ENCODE peak calls at places on chromosomes 11 and 22, in five cellular contexts. N is stomach, D is ovary, O is Peyer's patch, H is esophagus muscularis mucosa. M is an unnamed sample. For H3K4me1, the result is how much of the 10 kb centered on the place peaks cover.

GRCh38 chr22:42625416-42625815 is 10.7 kb upstream of the POLDIP3 start:
- DNase-seq in N (no peak), D (no peak), O (no peak), H (no peak), M (no peak)

GRCh38 chr11:91859666-91860065 is 365.0 kb upstream of the FAT3 start:
- DNase-seq in N (no peak), D (no peak), O (no peak), H (no peak), M (peak)

GRCh38 chr11:96257972-96258951 is 84.7 kb downstream of the MAML2 start:
- DNase-seq in N (no peak), D (no peak), O (peak), H (no peak), M (no peak)

GRCh38 chr11:32960553-32961164 is 55.0 kb upstream of the DEPDC7 start:
- DNase-seq in N (no peak), D (no peak), O (no peak), H (no peak), M (peak)

GRCh38 chr11:126357969-126358762 is 2.7 kb downstream of the ST3GAL4 start:
- DNase-seq in N (no peak), D (peak), O (no peak), H (no peak), M (no peak)

GRCh38 chr11:12560362-12560761 is 113.9 kb upstream of the TEAD1 start:
- DNase-seq in N (no peak), D (no peak), O (no peak), H (no peak), M (no peak)

GRCh38 chr22:41003041-41003440 is 51.9 kb downstream of the RBX1 start:
- DNase-seq in N (peak), D (no peak), O (no peak), H (no peak), M (no peak)

GRCh38 chr11:96196074-96196787 is 146.8 kb downstream of the MAML2 start:
- DNase-seq in N (no peak), D (no peak), O (no peak), H (no peak), M (no peak)

GRCh38 chr22:37822079-37822833 is 926 bp upstream of the GALR3 start:
- DNase-seq in N (no peak), D (no peak), O (no peak), H (no peak), M (no peak)

GRCh38 chr11:295351-296205 is 3.7 kb downstream of the IFITM5 start:
- DNase-seq in N (no peak), D (no peak), O (peak), H (no peak), M (no peak)

GRCh38 chr22:47084226-47084625 is 321.8 kb downstream of the TBC1D22A start:
- DNase-seq in N (no peak), D (no peak), O (peak), H (no peak), M (no peak)

GRCh38 chr11:70398834-70399680 is 728 bp downstream of the CTTN start:
- DNase-seq in N (peak), D (peak), O (no peak), H (no peak), M (no peak)

GRCh38 chr11:70826950-70827349 is 425.4 kb downstream of the SHANK2 start:
- DNase-seq in N (no peak), D (no peak), O (no peak), H (no peak), M (no peak)

GRCh38 chr11:33706546-33706945 is 5.9 kb upstream of the C11orf91 start:
- DNase-seq in N (no peak), D (no peak), O (no peak), H (no peak), M (no peak)

GRCh38 chr22:25213221-25213620 is 6.2 kb upstream of the CRYBB2 start:
- DNase-seq in N (no peak), D (no peak), O (no peak), H (no peak), M (no peak)

GRCh38 chr11:57514538-57515331 is 767 bp downstream of the SLC43A1 start:
- DNase-seq in N (peak), D (peak), O (peak), H (peak), M (no peak)

GRCh38 chr11:9280655-9281301 is 15.6 kb upstream of the DENND5A start:
- DNase-seq in N (peak), D (no peak), O (peak), H (no peak), M (no peak)

GRCh38 chr11:10150800-10151199 is 143.2 kb downstream of the SBF2 start:
- DNase-seq in N (no peak), D (no peak), O (no peak), H (no peak), M (no peak)

GRCh38 chr22:32723632-32724031 is 77.9 kb upstream of the TIMP3 start:
- DNase-seq in N (peak), D (peak), O (peak), H (no peak), M (peak)

GRCh38 chr11:32829157-32829679 is 509 bp upstream of the PRRG4 start:
- DNase-seq in N (no peak), D (no peak), O (no peak), H (no peak), M (peak)

GRCh38 chr11:16791494-16791961 is 53.1 kb downstream of the C11orf58 start:
- DNase-seq in N (no peak), D (peak), O (no peak), H (no peak), M (peak)

GRCh38 chr11:102757823-102758549 is 22.4 kb downstream of the MMP10 start:
- DNase-seq in N (no peak), D (no peak), O (no peak), H (no peak), M (peak)

GRCh38 chr11:76392889-76393288 is 11.8 kb downstream of the GVQW3 start:
- DNase-seq in N (no peak), D (no peak), O (no peak), H (no peak), M (no peak)

GRCh38 chr11:94129505-94130335 is 1.1 kb downstream of the PANX1 start:
- DNase-seq in N (no peak), D (no peak), O (peak), H (peak), M (peak)

GRCh38 chr11:21048626-21049025 is 379.2 kb downstream of the NELL1 start:
- DNase-seq in N (no peak), D (no peak), O (no peak), H (no peak), M (no peak)

GRCh38 chr11:46346886-46347636 is at the start of gene DGKZ:
- DNase-seq in N (peak), D (peak), O (peak), H (no peak), M (peak)

GRCh38 chr11:101215069-101215468 is 85.5 kb upstream of the PGR start:
- DNase-seq in N (no peak), D (no peak), O (no peak), H (no peak), M (peak)

GRCh38 chr11:3133456-3134217 is 31.5 kb downstream of the OSBPL5 start:
- DNase-seq in N (no peak), D (no peak), O (no peak), H (no peak), M (no peak)

GRCh38 chr11:123841189-123841588 is 35.0 kb upstream of the OR6M1 start:
- DNase-seq in N (no peak), D (no peak), O (no peak), H (no peak), M (no peak)

GRCh38 chr11:61630104-61630503 is 49.2 kb upstream of the SYT7 start:
- DNase-seq in N (no peak), D (no peak), O (no peak), H (no peak), M (no peak)

GRCh38 chr11:61635304-61635703 is 44.9 kb upstream of the DAGLA start:
- DNase-seq in N (no peak), D (no peak), O (no peak), H (no peak), M (no peak)

GRCh38 chr11:61629082-61629481 is 48.2 kb upstream of the SYT7 start:
- DNase-seq in N (no peak), D (no peak), O (no peak), H (no peak), M (no peak)

GRCh38 chr11:61635787-61636186 is 44.4 kb upstream of the DAGLA start:
- DNase-seq in N (no peak), D (no peak), O (no peak), H (no peak), M (no peak)

DNA sequence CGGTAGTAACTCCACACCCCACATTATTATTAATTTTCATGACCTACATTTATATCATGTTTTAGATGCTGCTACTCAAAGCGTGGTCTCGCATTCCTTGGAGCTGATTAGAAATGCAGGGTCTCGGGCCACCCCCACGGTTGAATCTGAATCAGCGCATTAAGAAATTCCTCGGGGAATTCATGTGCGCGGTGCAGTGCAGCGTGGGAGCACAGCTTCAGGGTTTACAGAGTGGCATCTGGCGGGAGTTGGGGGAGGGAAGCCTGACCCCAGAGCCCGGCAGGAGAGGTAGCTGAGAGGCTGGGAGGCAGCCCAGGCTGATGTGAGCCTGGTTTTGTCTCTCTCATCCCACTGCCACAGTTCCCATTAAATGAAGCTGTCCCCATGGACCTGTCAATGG is 48.1 kb upstream of the DAGLA start:
- DNase-seq in N (no peak), D (no peak), O (no peak), H (no peak), M (no peak)
- H3K4me1 ChIP-seq in N (under half), D (under half), O (under half), H (under half), M (under half)

DNA sequence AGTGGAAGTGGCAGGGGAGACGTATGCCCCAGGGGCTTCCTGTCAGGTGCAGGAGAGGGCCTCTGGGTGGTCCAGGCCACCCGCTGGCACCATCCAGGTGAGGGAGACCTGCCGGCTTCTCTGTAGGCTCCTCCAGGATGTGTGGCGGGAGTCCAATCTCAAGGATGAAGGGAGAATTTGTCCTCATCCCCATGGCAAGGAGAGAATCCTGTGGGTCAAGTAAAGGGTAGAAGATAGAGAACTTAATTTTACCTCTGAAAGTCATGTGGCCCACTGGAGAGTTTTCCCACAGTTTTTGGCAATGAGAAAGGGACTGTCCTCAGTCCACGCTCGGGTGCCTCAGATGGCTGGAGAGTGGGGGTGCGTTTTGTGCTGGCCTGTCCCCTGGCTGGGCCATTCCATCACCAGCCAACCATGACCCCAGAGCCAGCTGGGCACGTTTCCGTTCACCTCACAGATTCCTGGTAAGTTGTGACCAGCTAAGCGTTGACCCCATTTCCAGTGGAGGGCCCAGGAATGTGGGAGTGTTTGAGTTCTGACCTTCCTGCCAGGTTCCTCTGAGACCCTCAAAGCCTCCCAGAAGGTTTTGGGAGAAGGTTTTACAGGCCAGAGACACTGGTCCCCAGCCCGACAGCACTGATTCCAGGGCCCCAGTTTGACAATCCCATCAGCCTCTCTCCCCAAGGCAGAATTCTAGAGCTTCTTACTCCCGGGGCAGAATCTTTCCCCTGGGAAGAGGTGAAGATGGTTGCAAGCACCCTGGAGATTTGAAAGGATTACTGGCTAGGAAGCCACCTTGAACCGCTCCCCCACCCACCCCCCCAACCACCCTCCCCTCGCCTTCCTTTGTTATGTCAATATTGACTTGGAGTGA is 2.6 kb downstream of the OVOL1 start:
- DNase-seq in N (no peak), D (no peak), O (no peak), H (no peak), M (no peak)
- H3K27ac ChIP-seq in N (peak), D (no peak), O (peak), H (no peak), M (no peak)

DNA sequence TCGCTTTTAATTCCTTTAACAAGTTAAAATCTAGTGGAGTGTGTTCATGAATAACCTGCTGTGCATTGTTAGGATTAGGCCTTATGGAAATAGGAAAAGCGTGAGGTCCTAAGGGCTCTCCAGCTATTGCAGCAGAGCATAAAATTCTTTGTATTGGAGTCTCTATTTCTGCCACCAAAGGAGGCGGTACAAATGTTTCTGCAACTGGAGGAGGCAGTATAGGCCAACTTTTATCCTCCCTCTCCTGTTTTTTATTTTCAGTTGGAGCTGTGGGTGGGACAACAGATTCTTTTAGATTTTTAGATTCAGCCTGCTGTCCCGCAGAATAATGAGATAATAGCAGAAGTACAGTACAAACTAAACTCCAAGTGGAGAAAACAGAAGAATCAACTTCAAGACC is 26.2 kb downstream of the OR10A6 start:
- DNase-seq in N (no peak), D (no peak), O (no peak), H (no peak), M (peak)
- TF ChIP-seq CTCF in N (no peak), D (no peak), O (no peak), H (no peak), M (peak)

GRCh38 chr11:1533342-1533725 is 38.7 kb downstream of the DUSP8 start:
- DNase-seq in N (no peak), D (no peak), O (no peak), H (no peak), M (no peak)
- H3K4me1 ChIP-seq in N (under half), D (under half), O (under half), H (half or more), M (under half)

GRCh38 chr11:66112041-66112491 is 42.0 kb downstream of the PACS1 start:
- DNase-seq in N (no peak), D (no peak), O (no peak), H (no peak), M (no peak)
- H3K27ac ChIP-seq in N (no peak), D (no peak), O (no peak), H (no peak), M (peak)

GRCh38 chr11:111978028-111978771 is 41.1 kb downstream of the DIXDC1 start:
- DNase-seq in N (no peak), D (peak), O (peak), H (no peak), M (peak)
- TF ChIP-seq CTCF in N (no peak), D (no peak), O (no peak), H (peak), M (no peak)

GRCh38 chr22:49136816-49137180 is 690.9 kb downstream of the BRD1 start:
- DNase-seq in N (no peak), D (no peak), O (no peak), H (no peak), M (no peak)
- H3K4me1 ChIP-seq in N (under half), D (under half), O (under half), H (under half), M (under half)

DNA sequence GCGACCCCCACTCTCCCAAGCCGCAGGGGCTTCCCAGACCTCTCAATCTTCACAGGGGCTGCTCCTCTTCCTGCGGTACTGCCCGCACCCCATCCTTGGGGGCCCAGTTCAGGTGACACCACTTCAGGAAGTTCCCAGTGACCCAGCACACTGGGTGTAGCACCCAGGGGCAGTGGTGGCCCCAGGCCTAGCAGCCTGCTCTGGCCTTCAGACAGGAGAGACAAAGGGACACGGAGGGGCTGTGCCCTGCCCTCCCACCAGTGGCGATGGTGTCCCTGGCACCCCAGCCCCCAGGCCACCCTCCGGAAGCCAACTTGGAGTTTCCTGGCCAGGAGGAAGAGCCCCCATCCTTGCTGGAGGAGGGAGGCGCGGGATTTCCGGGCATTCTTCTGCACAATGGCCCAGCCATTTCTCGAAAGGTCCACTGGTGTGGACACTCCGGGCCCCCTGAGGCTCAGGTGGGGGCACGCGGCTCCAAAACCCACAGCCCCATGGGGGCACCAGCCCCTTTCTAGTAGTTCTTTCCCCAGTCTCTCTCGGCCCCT is 978 bp upstream of the CLDN5 start:
- DNase-seq in N (no peak), D (no peak), O (peak), H (no peak), M (no peak)
- H3K27ac ChIP-seq in N (peak), D (no peak), O (peak), H (peak), M (no peak)

M was measured in foreskin keratinocyte.